ENCODE peak calls at places on chromosomes 1 and 21, in eight cellular contexts. Z is iPS-NIHi11, G is kidney tubule cell, X is G401, W is NCI-H510A, J is body of pancreas, S is endothelial cell, I is PC-3. T is an unnamed sample.

GRCh38 chr21:37866027-37866426 is 50.2 kb downstream of the KCNJ6 start:
- DNase-seq in Z (no peak), G (peak), X (no peak), W (no peak), J (no peak), S (no peak), I (no peak), T (no peak)

GRCh38 chr1:87330201-87330953 is 1.7 kb downstream of the LMO4 start:
- DNase-seq in Z (no peak), G (peak), X (peak), W (no peak), J (peak), S (no peak), I (peak), T (peak)

GRCh38 chr1:16215882-16216753 is 3.7 kb upstream of the ARHGEF19 start:
- DNase-seq in Z (peak), G (peak), X (peak), W (no peak), J (peak), S (peak), I (peak), T (peak)

GRCh38 chr1:27937524-27937836 is 2.7 kb downstream of the SMPDL3B start:
- DNase-seq in Z (no peak), G (no peak), X (no peak), W (no peak), J (no peak), S (no peak), I (no peak), T (no peak)

GRCh38 chr1:226634156-226634588 is 85.6 kb downstream of the STUM start:
- DNase-seq in Z (peak), G (peak), X (peak), W (no peak), J (peak), S (peak), I (peak), T (peak)

GRCh38 chr1:245946905-245947304 is 560.2 kb downstream of the SMYD3 start:
- DNase-seq in Z (no peak), G (no peak), X (peak), W (no peak), J (no peak), S (no peak), I (no peak), T (peak)

GRCh38 chr1:228938248-228938891 is 203.1 kb downstream of the RHOU start:
- DNase-seq in Z (no peak), G (peak), X (peak), W (peak), J (no peak), S (no peak), I (no peak), T (no peak)

GRCh38 chr21:36347962-36348328 is 27.9 kb downstream of the MORC3 start:
- DNase-seq in Z (no peak), G (peak), X (no peak), W (no peak), J (no peak), S (no peak), I (peak), T (no peak)

GRCh38 chr1:80158771-80159170 is 1152.2 kb upstream of the ADGRL4 start:
- DNase-seq in Z (no peak), G (no peak), X (no peak), W (no peak), J (no peak), S (no peak), I (no peak), T (no peak)

GRCh38 chr1:55375617-55376258 is 160.6 kb upstream of the USP24 start:
- DNase-seq in Z (peak), G (peak), X (peak), W (no peak), J (peak), S (peak), I (peak), T (peak)

GRCh38 chr1:218460367-218460766 is 115.2 kb downstream of the TGFB2 start:
- DNase-seq in Z (peak), G (peak), X (peak), W (no peak), J (no peak), S (no peak), I (peak), T (peak)

GRCh38 chr1:205998457-205999241 is 4.5 kb downstream of the RAB7B start:
- DNase-seq in Z (peak), G (no peak), X (no peak), W (no peak), J (no peak), S (no peak), I (no peak), T (no peak)

GRCh38 chr1:16677552-16678423 is 11.0 kb upstream of the RNU1-3 start:
- DNase-seq in Z (peak), G (peak), X (peak), W (no peak), J (no peak), S (peak), I (peak), T (peak)

GRCh38 chr1:47970882-47971281 is 26.3 kb downstream of the TRABD2B start:
- DNase-seq in Z (no peak), G (no peak), X (no peak), W (no peak), J (no peak), S (no peak), I (no peak), T (no peak)

GRCh38 chr1:29506678-29507225 is 270.4 kb downstream of the PTPRU start:
- DNase-seq in Z (no peak), G (no peak), X (no peak), W (no peak), J (no peak), S (no peak), I (no peak), T (no peak)

GRCh38 chr1:27342778-27343638 is 1.2 kb downstream of the SYTL1 start:
- DNase-seq in Z (peak), G (peak), X (peak), W (peak), J (peak), S (no peak), I (peak), T (peak)

GRCh38 chr1:9770276-9770675 is 53.5 kb downstream of the CLSTN1 start:
- DNase-seq in Z (no peak), G (no peak), X (no peak), W (no peak), J (no peak), S (no peak), I (no peak), T (no peak)

GRCh38 chr1:15337656-15338402 is 71.9 kb upstream of the EFHD2 start:
- DNase-seq in Z (no peak), G (peak), X (no peak), W (no peak), J (no peak), S (no peak), I (peak), T (no peak)

GRCh38 chr1:47192458-47193384 is 2.9 kb upstream of the PDZK1IP1 start:
- DNase-seq in Z (peak), G (peak), X (peak), W (no peak), J (peak), S (peak), I (peak), T (peak)

GRCh38 chr1:227316941-227317540 is 1.3 kb downstream of the CDC42BPA start:
- DNase-seq in Z (no peak), G (peak), X (peak), W (no peak), J (peak), S (no peak), I (peak), T (peak)

T was measured in cerebellar cortex.